ENCODE peak calls at places on chromosomes 7 and 10, in seven cellular contexts. R, D, T, P, Y, X and L are unnamed samples.
A peak's percentile ranks its signal among the peaks of the same experiment; 100 is the strongest.

GRCh38 chr7:4745971-4746919 is 29.2 kb upstream of the AP5Z1 start:
- DNase-seq in X (no peak), Y (no peak), R (no peak), T (no peak), P (peak; percentile 40), D (no peak), L (peak; percentile 65)

GRCh38 chr10:100347568-100348195 is 649 bp downstream of the SCD start:
- DNase-seq in P (no peak), X (no peak), R (no peak), T (no peak), Y (no peak), D (peak; percentile 74), L (no peak)

GRCh38 chr10:122279725-122280141 is 8.6 kb downstream of the BTBD16 start:
- DNase-seq in P (peak; percentile 34), X (peak; percentile 70), T (peak; percentile 58), D (no peak), R (no peak), Y (no peak), L (peak; percentile 18)

GRCh38 chr10:65843203-65843602 is 1082.6 kb upstream of the LRRTM3 start:
- DNase-seq in R (no peak), X (no peak), P (no peak), Y (no peak), D (no peak), T (no peak), L (no peak)

GRCh38 chr7:158933468-158934139 is 77.2 kb downstream of the DYNC2I1 start:
- DNase-seq in R (no peak), D (no peak), P (no peak), Y (no peak), X (no peak), T (no peak), L (no peak)

GRCh38 chr10:13788320-13788600 is 201.5 kb downstream of the PRPF18 start:
- DNase-seq in P (no peak), D (no peak), X (no peak), R (no peak), Y (no peak), T (no peak), L (no peak)

GRCh38 chr7:97064972-97065587 is 40.4 kb upstream of the DLX5 start:
- DNase-seq in P (no peak), D (no peak), T (no peak), X (peak; percentile 34), Y (no peak), R (peak; percentile 38), L (no peak)

GRCh38 chr10:36324831-36325230 is 682.7 kb upstream of the FZD8 start:
- DNase-seq in Y (no peak), P (no peak), T (no peak), R (no peak), D (no peak), X (no peak), L (no peak)

GRCh38 chr10:119942973-119943372 is 50.4 kb downstream of the SEC23IP start:
- DNase-seq in D (no peak), X (no peak), T (no peak), Y (no peak), R (no peak), P (no peak), L (no peak)

GRCh38 chr7:132116369-132116768 is 459.9 kb downstream of the PLXNA4 start:
- DNase-seq in D (no peak), R (no peak), T (no peak), Y (no peak), P (no peak), X (no peak), L (no peak)

GRCh38 chr7:126702242-126703016 is 550.3 kb downstream of the GRM8 start:
- DNase-seq in P (no peak), T (no peak), Y (no peak), R (no peak), X (no peak), D (no peak), L (no peak)

GRCh38 chr10:44384601-44385422 is at the start of gene CXCL12:
- DNase-seq in R (no peak), T (peak; percentile 73), X (no peak), D (peak; percentile 80), Y (peak; percentile 82), P (peak; percentile 9), L (peak; percentile 91)

GRCh38 chr7:45873035-45873354 is at the start of gene CCDC201:
- DNase-seq in R (no peak), P (no peak), X (no peak), D (no peak), T (no peak), Y (no peak), L (no peak)

GRCh38 chr10:77970869-77971803 is 44.6 kb upstream of the DLG5 start:
- DNase-seq in T (peak; percentile 97), D (peak; percentile 33), P (peak; percentile 74), Y (no peak), X (no peak), R (peak; percentile 61), L (peak; percentile 47)

GRCh38 chr7:157282141-157282801 is 54.5 kb upstream of the DNAJB6 start:
- DNase-seq in X (no peak), R (no peak), Y (no peak), P (no peak), T (no peak), D (peak; percentile 52), L (no peak)

GRCh38 chr10:101121661-101122045 is 9.4 kb upstream of the TLX1 start:
- DNase-seq in X (no peak), R (no peak), Y (no peak), D (peak; percentile 67), P (no peak), T (no peak), L (peak; percentile 77)

GRCh38 chr10:24432478-24433416 is 223.8 kb downstream of the KIAA1217 start:
- DNase-seq in Y (no peak), T (no peak), D (no peak), X (no peak), R (no peak), P (no peak), L (peak; percentile 52)

GRCh38 chr7:27191716-27192545 is 6.9 kb upstream of the HOXA11 start:
- DNase-seq in D (no peak), X (no peak), P (peak; percentile 24), Y (peak; percentile 80), T (peak; percentile 91), R (no peak), L (no peak)

GRCh38 chr10:525565-526315 is 163.7 kb downstream of the DIP2C start:
- DNase-seq in D (peak; percentile 62), T (peak; percentile 58), P (no peak), R (no peak), Y (no peak), X (no peak), L (no peak)

GRCh38 chr7:159175792-159176191 is 31.1 kb upstream of the VIPR2 start:
- DNase-seq in R (no peak), Y (no peak), D (no peak), X (no peak), P (no peak), T (no peak), L (no peak)

GRCh38 chr10:76430330-76430729 is 998.9 kb downstream of the LRMDA start:
- DNase-seq in Y (no peak), D (no peak), P (no peak), X (no peak), R (no peak), T (no peak), L (no peak)

GRCh38 chr10:76428541-76429330 is 997.3 kb downstream of the LRMDA start:
- DNase-seq in Y (no peak), D (no peak), P (no peak), X (no peak), R (no peak), T (no peak), L (no peak)

GRCh38 chr10:76432274-76433012 is 1001.0 kb downstream of the LRMDA start:
- DNase-seq in Y (no peak), X (no peak), D (no peak), T (peak; percentile 80), R (no peak), P (no peak), L (no peak)

GRCh38 chr10:76429331-76429625 is 997.9 kb downstream of the LRMDA start:
- DNase-seq in X (no peak), Y (no peak), R (no peak), T (no peak), P (no peak), D (no peak), L (no peak)

GRCh38 chr10:76429642-76430041 is 998.2 kb downstream of the LRMDA start:
- DNase-seq in P (no peak), T (peak; percentile 70), X (no peak), D (no peak), Y (no peak), R (no peak), L (no peak)
- H3K4me3 ChIP-seq in P (peak overlapping the region; percentile 3), T (peak overlapping the region; percentile 26), X (no peak overlapping the region), D (no peak overlapping the region), Y (no peak overlapping the region), R (no peak overlapping the region), L (no peak overlapping the region)

GRCh38 chr7:155682484-155682883 is 38.0 kb downstream of the RBM33 start:
- DNase-seq in P (no peak), T (no peak), X (no peak), D (no peak), R (no peak), Y (no peak), L (no peak)
- H3K4me1 ChIP-seq in P (peaks cover 12% of the 10 kb centered on the region), T (peaks cover 12% of the 10 kb centered on the region), X (no peaks in the 10 kb centered on the region), D (no peaks in the 10 kb centered on the region), R (no peaks in the 10 kb centered on the region), Y (peaks cover under 1% of the 10 kb centered on the region), L (peaks cover 2% of the 10 kb centered on the region)

GRCh38 chr10:96290368-96291133 is 13.7 kb upstream of the DNTT start:
- DNase-seq in R (no peak), T (no peak), X (no peak), D (no peak), Y (no peak), P (no peak), L (no peak)

GRCh38 chr10:96289218-96289910 is 14.9 kb upstream of the DNTT start:
- DNase-seq in P (no peak), D (no peak), T (no peak), X (no peak), R (no peak), Y (no peak), L (no peak)

GRCh38 chr10:96288151-96288621 is 16.0 kb upstream of the DNTT start:
- DNase-seq in P (no peak), D (no peak), Y (no peak), X (no peak), T (no peak), R (no peak), L (no peak)

GRCh38 chr10:96285331-96285752 is 14.0 kb upstream of the BLNK start:
- DNase-seq in T (no peak), P (no peak), X (no peak), D (no peak), R (no peak), Y (no peak), L (no peak)

GRCh38 chr10:96287392-96288105 is 16.2 kb upstream of the BLNK start:
- DNase-seq in Y (no peak), P (peak; percentile 35), D (no peak), T (no peak), R (no peak), X (no peak), L (no peak)
- TF ChIP-seq POLR2AphosphoS5 in Y (no peak), P (peak; percentile 23), D (peak; percentile 24), T (no peak), R (no peak), X (no peak), L (peak; percentile 40)

DNA sequence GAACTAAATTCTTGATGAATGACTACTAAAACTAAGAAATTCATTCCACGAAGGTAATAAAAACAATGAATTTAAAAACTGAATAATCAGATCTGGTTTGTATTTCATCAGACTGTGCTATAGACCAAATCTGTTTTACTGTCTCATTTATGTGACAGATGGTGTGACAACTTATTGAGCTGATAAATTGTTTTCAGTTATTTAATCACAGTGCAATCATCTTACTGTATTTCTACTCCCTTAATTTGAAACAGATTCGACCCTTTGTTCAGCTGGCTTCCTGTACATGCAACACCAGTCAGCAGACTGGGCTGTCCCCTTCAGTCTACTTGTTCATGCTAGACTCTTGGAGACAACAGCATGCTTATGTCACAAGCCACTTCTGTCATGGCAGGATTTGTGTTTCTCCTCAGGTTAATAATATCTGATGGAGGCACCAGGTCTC is 150.9 kb downstream of the MBL2 start:
- DNase-seq in Y (no peak), D (no peak), P (no peak), R (no peak), X (no peak), T (no peak), L (no peak)
- H3K4me3 ChIP-seq in Y (no peak overlapping the region), D (no peak overlapping the region), P (no peak overlapping the region), R (no peak overlapping the region), X (no peak overlapping the region), T (no peak overlapping the region), L (no peak overlapping the region)